ENCODE peak calls at places on chromosomes 11 and 22, in nine cellular contexts. I is glutamatergic neuron, Y is ovary, Z is lower lobe of right lung, A is PC-3, F is GM13977, J is pancreas, X is astrocyte, H is brain microvascular endothelial cell. G is an unnamed sample.

GRCh38 chr11:14422052-14422813 is 63.2 kb upstream of the RRAS2 start:
- DNase-seq in I (peak), Y (peak), Z (peak), A (peak), F (no peak), J (peak), X (peak), H (peak), G (no peak)

GRCh38 chr22:45692549-45692948 is 20.9 kb downstream of the ATXN10 start:
- DNase-seq in I (no peak), Y (no peak), Z (no peak), A (peak), F (no peak), J (no peak), X (peak), H (no peak), G (no peak)

GRCh38 chr11:14094481-14095037 is 132.0 kb downstream of the SPON1 start:
- DNase-seq in I (no peak), Y (no peak), Z (no peak), A (no peak), F (no peak), J (no peak), X (no peak), H (no peak), G (no peak)

GRCh38 chr11:1873048-1873812 is 18.5 kb downstream of the PRR33 start:
- DNase-seq in I (peak), Y (no peak), Z (peak), A (no peak), F (no peak), J (no peak), X (peak), H (no peak), G (no peak)

GRCh38 chr11:32809313-32809712 is 14.9 kb upstream of the CCDC73 start:
- DNase-seq in I (peak), Y (peak), Z (peak), A (peak), F (peak), J (peak), X (peak), H (peak), G (no peak)

GRCh38 chr11:102177974-102178631 is 67.9 kb downstream of the YAP1 start:
- DNase-seq in I (no peak), Y (no peak), Z (no peak), A (peak), F (no peak), J (no peak), X (peak), H (peak), G (no peak)

GRCh38 chr11:132941761-132942160 is 590.5 kb downstream of the OPCML start:
- DNase-seq in I (no peak), Y (no peak), Z (no peak), A (no peak), F (no peak), J (no peak), X (no peak), H (no peak), G (no peak)

GRCh38 chr11:73538381-73538872 is 59.5 kb downstream of the FAM168A start:
- DNase-seq in I (no peak), Y (no peak), Z (no peak), A (no peak), F (peak), J (no peak), X (peak), H (no peak), G (no peak)

GRCh38 chr11:109970516-109971183 is 122.5 kb upstream of the ZC3H12C start:
- DNase-seq in I (no peak), Y (no peak), Z (no peak), A (no peak), F (no peak), J (no peak), X (no peak), H (no peak), G (no peak)

GRCh38 chr22:20316217-20316843 is 3.5 kb downstream of the DGCR6L start:
- DNase-seq in I (no peak), Y (no peak), Z (peak), A (no peak), F (no peak), J (peak), X (no peak), H (no peak), G (no peak)

GRCh38 chr11:11525283-11525682 is 96.5 kb downstream of the GALNT18 start:
- DNase-seq in I (no peak), Y (no peak), Z (no peak), A (no peak), F (no peak), J (no peak), X (no peak), H (no peak), G (no peak)
- TF ChIP-seq CTCF in I (no peak), Y (no peak), Z (no peak), A (no peak), F (no peak), J (no peak), X (no peak), H (no peak), G (no peak)

DNA sequence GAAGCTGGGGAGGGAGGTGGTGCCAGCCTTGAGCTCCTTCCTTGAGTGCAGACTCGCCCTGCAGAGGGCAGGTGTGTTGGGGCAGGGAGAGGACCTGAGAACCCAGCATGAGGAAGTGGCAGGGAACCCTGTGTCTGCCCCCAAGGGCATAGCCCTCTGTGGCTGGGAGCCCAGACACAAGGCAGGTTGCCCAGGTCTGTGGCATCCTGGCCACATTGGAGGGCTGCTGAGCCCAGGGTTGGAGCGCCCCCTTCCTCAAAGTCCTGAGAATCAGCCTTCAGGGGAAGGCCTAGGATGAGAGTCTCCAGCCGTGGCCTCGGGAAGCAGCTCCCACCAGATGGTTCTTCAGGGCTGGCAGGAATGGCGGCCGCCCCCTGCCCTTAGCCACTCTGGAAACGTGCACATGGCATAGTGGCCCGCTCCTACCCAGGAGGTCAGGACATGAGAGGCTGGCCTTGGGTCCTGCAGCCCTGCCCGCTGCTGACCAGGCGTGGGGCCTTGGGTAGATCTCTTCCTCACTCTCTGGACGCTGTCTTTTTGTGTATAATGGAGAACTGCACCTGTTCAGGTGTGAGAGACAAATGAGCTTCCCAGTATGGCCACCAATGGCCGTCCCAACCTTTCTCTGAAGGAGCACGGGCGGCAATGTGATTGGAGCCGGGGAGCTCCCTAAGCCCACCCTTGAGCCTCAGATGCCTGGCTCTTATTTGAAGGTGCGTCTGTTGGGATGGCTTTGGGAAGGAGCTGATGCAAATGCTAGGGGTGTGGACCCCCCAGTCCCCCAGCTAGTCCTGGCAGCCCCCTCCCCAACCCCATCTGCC is 4.5 kb upstream of the CDC42BPG start:
- DNase-seq in I (no peak), Y (no peak), Z (peak), A (peak), F (no peak), J (peak), X (no peak), H (no peak), G (no peak)
- TF ChIP-seq CTCF in I (no peak), Y (no peak), Z (peak), A (peak), F (peak), J (no peak), X (no peak), H (peak), G (no peak)

GRCh38 chr11:61792310-61793083 is at the start of the genes FEN1 and TMEM258:
- DNase-seq in I (peak), Y (peak), Z (peak), A (peak), F (peak), J (peak), X (peak), H (peak), G (peak)
- TF ChIP-seq CTCF in I (no peak), Y (peak), Z (no peak), A (no peak), F (no peak), J (no peak), X (no peak), H (no peak), G (no peak)

GRCh38 chr22:24106385-24107381 is 74.6 kb upstream of the SUSD2 start:
- DNase-seq in I (no peak), Y (peak), Z (peak), A (no peak), F (peak), J (no peak), X (no peak), H (no peak), G (peak)
- TF ChIP-seq CTCF in I (no peak), Y (peak), Z (peak), A (peak), F (peak), J (no peak), X (no peak), H (peak), G (peak)

G was measured in natural killer cell.